ENCODE peak calls at places on chromosomes 11 and 22, in six cellular contexts. A, T, W, O, I and V are unnamed samples.

GRCh38 chr11:61923166-61924015 is 6.0 kb upstream of the RAB3IL1 start:
- DNase-seq in A (no peak), T (no peak), W (no peak), O (peak; percentile 20), I (no peak), V (peak; percentile 72)

GRCh38 chr22:24950272-24950902 is 2.1 kb upstream of the KIAA1671 start:
- DNase-seq in A (no peak), T (peak; percentile 26), W (no peak), O (no peak), I (peak; percentile 24), V (peak; percentile 62)

GRCh38 chr11:85826096-85826855 is 15.3 kb upstream of the SYTL2 start:
- DNase-seq in A (no peak), T (peak; percentile 33), W (no peak), O (no peak), I (peak; percentile 34), V (peak; percentile 56)

GRCh38 chr11:13216019-13217006 is 61.3 kb upstream of the BMAL1 start:
- DNase-seq in A (no peak), T (peak; percentile 95), W (peak; percentile 92), O (no peak), I (peak; percentile 79), V (peak; percentile 96)

GRCh38 chr11:101428918-101429317 is 154.9 kb downstream of the TRPC6 start:
- DNase-seq in A (no peak), T (peak; percentile 41), W (no peak), O (no peak), I (peak; percentile 9), V (peak; percentile 42)

GRCh38 chr11:18912883-18913282 is 26.3 kb downstream of the MRGPRX1 start:
- DNase-seq in A (no peak), T (no peak), W (no peak), O (no peak), I (no peak), V (no peak)

GRCh38 chr22:43827926-43828710 is 16.0 kb upstream of the EFCAB6 start:
- DNase-seq in A (no peak), T (peak; percentile 8), W (no peak), O (no peak), I (no peak), V (no peak)

GRCh38 chr11:14067686-14068085 is 105.2 kb downstream of the SPON1 start:
- DNase-seq in A (no peak), T (no peak), W (no peak), O (no peak), I (no peak), V (no peak)